ENCODE peak calls at places on chromosomes 16 and 17, in nine cellular contexts. One of them, this sample, is unnamed.

GRCh38 chr17:72774251-72774650 is 318.2 kb downstream of the SLC39A11 start:
- DNase-seq in WTC11: no peak
- DNase-seq in BE2C: no peak
- DNase-seq in WERI-Rb-1: no peak
- DNase-seq in HFFc6: no peak
- DNase-seq in ascending aorta: no peak
- DNase-seq in DND-41: no peak
- DNase-seq in omental fat pad: no peak
- DNase-seq in Calu3: no peak
- DNase-seq in this sample: no peak

GRCh38 chr16:52613508-52613907 is 66.6 kb upstream of the TOX3 start:
- DNase-seq in WTC11: no peak
- DNase-seq in BE2C: no peak
- DNase-seq in WERI-Rb-1: no peak
- DNase-seq in HFFc6: no peak
- DNase-seq in ascending aorta: no peak
- DNase-seq in DND-41: peak
- DNase-seq in omental fat pad: no peak
- DNase-seq in Calu3: no peak
- DNase-seq in this sample: no peak

GRCh38 chr16:66335704-66336329 is 30.7 kb upstream of the CDH5 start:
- DNase-seq in WTC11: no peak
- DNase-seq in BE2C: peak
- DNase-seq in WERI-Rb-1: no peak
- DNase-seq in HFFc6: no peak
- DNase-seq in ascending aorta: no peak
- DNase-seq in DND-41: peak
- DNase-seq in omental fat pad: no peak
- DNase-seq in Calu3: peak
- DNase-seq in this sample: no peak

GRCh38 chr17:78342438-78343098 is 17.3 kb downstream of the SOCS3 start:
- DNase-seq in WTC11: no peak
- DNase-seq in BE2C: no peak
- DNase-seq in WERI-Rb-1: no peak
- DNase-seq in HFFc6: peak
- DNase-seq in ascending aorta: peak
- DNase-seq in DND-41: no peak
- DNase-seq in omental fat pad: no peak
- DNase-seq in Calu3: peak
- DNase-seq in this sample: no peak

GRCh38 chr17:51018541-51018940 is 102.1 kb downstream of the SPAG9 start:
- DNase-seq in WTC11: no peak
- DNase-seq in BE2C: no peak
- DNase-seq in WERI-Rb-1: no peak
- DNase-seq in HFFc6: no peak
- DNase-seq in ascending aorta: no peak
- DNase-seq in DND-41: no peak
- DNase-seq in omental fat pad: no peak
- DNase-seq in Calu3: no peak
- DNase-seq in this sample: no peak

GRCh38 chr16:31298958-31299357 is 39.2 kb downstream of the ITGAM start:
- DNase-seq in WTC11: no peak
- DNase-seq in BE2C: no peak
- DNase-seq in WERI-Rb-1: no peak
- DNase-seq in HFFc6: no peak
- DNase-seq in ascending aorta: no peak
- DNase-seq in DND-41: no peak
- DNase-seq in omental fat pad: no peak
- DNase-seq in Calu3: no peak
- DNase-seq in this sample: no peak

GRCh38 chr17:41736983-41737679 is 2.7 kb upstream of the HAP1 start:
- DNase-seq in WTC11: no peak
- DNase-seq in BE2C: no peak
- DNase-seq in WERI-Rb-1: no peak
- DNase-seq in HFFc6: no peak
- DNase-seq in ascending aorta: no peak
- DNase-seq in DND-41: no peak
- DNase-seq in omental fat pad: no peak
- DNase-seq in Calu3: no peak
- DNase-seq in this sample: no peak

GRCh38 chr17:16931318-16932060 is 40.4 kb downstream of the TNFRSF13B start:
- DNase-seq in WTC11: no peak
- DNase-seq in BE2C: no peak
- DNase-seq in WERI-Rb-1: no peak
- DNase-seq in HFFc6: no peak
- DNase-seq in ascending aorta: no peak
- DNase-seq in DND-41: no peak
- DNase-seq in omental fat pad: no peak
- DNase-seq in Calu3: no peak
- DNase-seq in this sample: no peak

GRCh38 chr17:14143678-14144077 is 74.4 kb downstream of the COX10 start:
- DNase-seq in WTC11: no peak
- DNase-seq in BE2C: no peak
- DNase-seq in WERI-Rb-1: no peak
- DNase-seq in HFFc6: no peak
- DNase-seq in ascending aorta: no peak
- DNase-seq in DND-41: no peak
- DNase-seq in omental fat pad: no peak
- DNase-seq in Calu3: peak
- DNase-seq in this sample: no peak

GRCh38 chr16:73285336-73285735 is 237.4 kb upstream of the ZFHX3 start:
- DNase-seq in WTC11: no peak
- DNase-seq in BE2C: no peak
- DNase-seq in WERI-Rb-1: no peak
- DNase-seq in HFFc6: no peak
- DNase-seq in ascending aorta: no peak
- DNase-seq in DND-41: no peak
- DNase-seq in omental fat pad: no peak
- DNase-seq in Calu3: no peak
- DNase-seq in this sample: no peak

GRCh38 chr17:4208228-4208627 is 55.6 kb downstream of the ANKFY1 start:
- DNase-seq in WTC11: no peak
- DNase-seq in BE2C: no peak
- DNase-seq in WERI-Rb-1: no peak
- DNase-seq in HFFc6: peak
- DNase-seq in ascending aorta: no peak
- DNase-seq in DND-41: no peak
- DNase-seq in omental fat pad: no peak
- DNase-seq in Calu3: no peak
- DNase-seq in this sample: no peak

GRCh38 chr16:30144017-30144416 is 21.0 kb upstream of the MAPK3 start:
- DNase-seq in WTC11: no peak
- DNase-seq in BE2C: no peak
- DNase-seq in WERI-Rb-1: no peak
- DNase-seq in HFFc6: no peak
- DNase-seq in ascending aorta: no peak
- DNase-seq in DND-41: no peak
- DNase-seq in omental fat pad: no peak
- DNase-seq in Calu3: no peak
- DNase-seq in this sample: no peak

GRCh38 chr16:30141750-30142149 is 18.7 kb upstream of the MAPK3 start:
- DNase-seq in WTC11: no peak
- DNase-seq in BE2C: no peak
- DNase-seq in WERI-Rb-1: no peak
- DNase-seq in HFFc6: no peak
- DNase-seq in ascending aorta: no peak
- DNase-seq in DND-41: no peak
- DNase-seq in omental fat pad: no peak
- DNase-seq in Calu3: no peak
- DNase-seq in this sample: no peak

GRCh38 chr16:30143347-30143702 is 20.3 kb upstream of the MAPK3 start:
- DNase-seq in WTC11: no peak
- DNase-seq in BE2C: no peak
- DNase-seq in WERI-Rb-1: no peak
- DNase-seq in HFFc6: no peak
- DNase-seq in ascending aorta: no peak
- DNase-seq in DND-41: no peak
- DNase-seq in omental fat pad: no peak
- DNase-seq in Calu3: no peak
- DNase-seq in this sample: no peak

GRCh38 chr16:30144917-30145316 is 21.9 kb upstream of the MAPK3 start:
- DNase-seq in WTC11: no peak
- DNase-seq in BE2C: no peak
- DNase-seq in WERI-Rb-1: no peak
- DNase-seq in HFFc6: no peak
- DNase-seq in ascending aorta: no peak
- DNase-seq in DND-41: no peak
- DNase-seq in omental fat pad: no peak
- DNase-seq in Calu3: no peak
- DNase-seq in this sample: no peak

DNA sequence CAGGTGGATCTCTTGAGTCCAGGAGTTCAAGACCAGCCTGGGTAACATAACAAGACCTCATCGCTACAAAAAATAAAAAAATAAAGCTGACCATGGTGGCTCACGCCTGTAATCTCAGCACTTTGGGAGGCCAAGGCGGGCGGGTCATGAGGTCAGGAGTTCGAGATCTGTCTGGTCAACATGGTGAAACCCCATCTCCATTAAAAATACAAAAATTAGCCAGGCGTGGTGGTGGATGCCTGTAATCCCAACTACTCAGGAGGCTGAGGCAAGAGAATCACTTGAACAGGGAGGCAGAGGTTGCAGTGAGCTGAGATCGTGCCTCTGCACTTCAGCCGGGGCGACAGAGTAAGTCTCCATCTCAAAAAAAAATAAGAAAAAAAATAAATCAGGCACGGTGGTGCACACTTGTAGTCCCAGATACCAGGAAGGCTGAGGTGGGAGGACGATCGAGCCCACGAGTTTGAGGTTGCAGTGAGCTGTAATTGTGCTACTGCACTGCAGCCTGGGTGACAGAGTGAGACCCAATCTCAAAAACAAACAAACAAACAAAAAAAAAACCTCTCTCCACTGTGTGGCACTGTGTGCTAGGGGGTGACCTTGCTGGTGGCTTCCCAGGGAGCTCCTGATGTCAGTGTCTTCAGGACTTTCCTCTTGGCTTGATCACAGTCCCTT is 19.8 kb upstream of the MAPK3 start:
- DNase-seq in WTC11: no peak
- DNase-seq in BE2C: peak
- DNase-seq in WERI-Rb-1: peak
- DNase-seq in HFFc6: no peak
- DNase-seq in ascending aorta: no peak
- DNase-seq in DND-41: no peak
- DNase-seq in omental fat pad: no peak
- DNase-seq in Calu3: peak
- DNase-seq in this sample: no peak
- TF ChIP-seq CTCF in WTC11: no peak
- TF ChIP-seq CTCF in BE2C: peak
- TF ChIP-seq CTCF in WERI-Rb-1: peak
- TF ChIP-seq CTCF in HFFc6: no peak
- TF ChIP-seq CTCF in ascending aorta: no peak
- TF ChIP-seq CTCF in DND-41: peak
- TF ChIP-seq CTCF in omental fat pad: no peak
- TF ChIP-seq CTCF in Calu3: no peak
- TF ChIP-seq CTCF in this sample: peak

GRCh38 chr16:1786242-1787055 is 3.7 kb downstream of the NUBP2 start:
- DNase-seq in WTC11: peak
- DNase-seq in BE2C: no peak
- DNase-seq in WERI-Rb-1: no peak
- DNase-seq in HFFc6: no peak
- DNase-seq in ascending aorta: no peak
- DNase-seq in DND-41: no peak
- DNase-seq in omental fat pad: no peak
- DNase-seq in Calu3: no peak
- DNase-seq in this sample: no peak
- TF ChIP-seq CTCF in WTC11: no peak
- TF ChIP-seq CTCF in BE2C: no peak
- TF ChIP-seq CTCF in WERI-Rb-1: no peak
- TF ChIP-seq CTCF in HFFc6: peak
- TF ChIP-seq CTCF in ascending aorta: no peak
- TF ChIP-seq CTCF in DND-41: peak
- TF ChIP-seq CTCF in omental fat pad: no peak
- TF ChIP-seq CTCF in Calu3: no peak
- TF ChIP-seq CTCF in this sample: no peak

DNA sequence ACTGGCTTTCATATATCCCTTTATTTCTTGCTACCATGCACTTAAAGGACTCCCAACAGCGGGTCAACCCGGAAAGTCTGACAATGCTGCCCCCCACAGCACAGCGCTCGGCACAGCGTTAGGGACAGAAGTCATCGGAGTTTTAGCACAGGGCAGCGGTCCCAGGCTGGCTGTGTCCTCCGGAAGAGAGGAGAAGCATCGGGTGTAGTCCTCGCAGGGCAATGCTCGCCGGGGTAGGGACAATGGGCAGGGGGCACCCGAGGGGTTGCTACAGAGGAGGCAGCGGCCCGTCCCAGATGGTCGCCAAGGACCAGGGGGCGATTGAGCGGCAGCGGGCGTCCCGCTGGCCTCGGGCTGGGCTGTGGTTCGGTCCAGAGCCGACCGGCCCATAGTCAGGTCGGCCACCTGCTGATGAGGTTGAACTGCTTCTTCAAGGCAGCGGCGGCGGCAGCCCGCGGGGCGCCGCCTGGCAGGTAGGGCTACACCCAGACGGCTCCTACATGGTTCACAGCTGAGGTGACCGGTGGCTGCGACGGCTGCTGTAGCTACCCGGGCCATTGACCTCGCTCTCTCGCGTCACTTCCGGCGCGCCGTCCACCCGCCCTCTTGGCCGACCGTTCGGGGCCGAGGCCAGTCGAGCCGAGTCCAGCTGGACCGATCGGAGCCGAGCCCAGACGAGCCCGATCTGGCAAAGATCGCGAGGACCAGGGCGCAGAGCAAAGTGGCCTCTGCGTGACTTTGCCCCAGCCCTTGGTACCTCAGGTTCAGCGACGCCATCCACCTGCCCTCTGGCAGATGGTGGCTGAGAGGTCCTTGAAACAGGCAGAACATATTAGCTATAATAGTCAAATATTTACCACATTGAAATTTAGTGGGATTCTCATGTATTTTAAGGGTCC is 4.7 kb upstream of the LCMT1 start:
- DNase-seq in WTC11: peak
- DNase-seq in BE2C: peak
- DNase-seq in WERI-Rb-1: peak
- DNase-seq in HFFc6: peak
- DNase-seq in ascending aorta: peak
- DNase-seq in DND-41: no peak
- DNase-seq in omental fat pad: peak
- DNase-seq in Calu3: peak
- DNase-seq in this sample: peak
- TF ChIP-seq CTCF in WTC11: no peak
- TF ChIP-seq CTCF in BE2C: peak
- TF ChIP-seq CTCF in WERI-Rb-1: peak
- TF ChIP-seq CTCF in HFFc6: peak
- TF ChIP-seq CTCF in ascending aorta: peak
- TF ChIP-seq CTCF in DND-41: no peak
- TF ChIP-seq CTCF in omental fat pad: no peak
- TF ChIP-seq CTCF in Calu3: no peak
- TF ChIP-seq CTCF in this sample: peak

GRCh38 chr16:77553130-77553529 is 118.3 kb upstream of the ADAMTS18 start:
- DNase-seq in WTC11: no peak
- DNase-seq in BE2C: no peak
- DNase-seq in WERI-Rb-1: no peak
- DNase-seq in HFFc6: no peak
- DNase-seq in ascending aorta: no peak
- DNase-seq in DND-41: no peak
- DNase-seq in omental fat pad: no peak
- DNase-seq in Calu3: no peak
- DNase-seq in this sample: no peak
- TF ChIP-seq CTCF in WTC11: no peak
- TF ChIP-seq CTCF in BE2C: no peak
- TF ChIP-seq CTCF in WERI-Rb-1: no peak
- TF ChIP-seq CTCF in HFFc6: no peak
- TF ChIP-seq CTCF in ascending aorta: no peak
- TF ChIP-seq CTCF in DND-41: no peak
- TF ChIP-seq CTCF in omental fat pad: no peak
- TF ChIP-seq CTCF in Calu3: no peak
- TF ChIP-seq CTCF in this sample: no peak